ENCODE peak calls at places on chromosomes 13 and 19, in four cellular contexts. One of them, this sample, is unnamed.

GRCh38 chr13:36030670-36031331 is 100.4 kb downstream of the DCLK1 start:
- DNase-seq in K562: no peak
- DNase-seq in GM12878: no peak
- DNase-seq in HepG2: no peak
- DNase-seq in this sample: no peak

GRCh38 chr13:72808917-72809500 is 27.1 kb downstream of the PIBF1 start:
- DNase-seq in HepG2: peak
- DNase-seq in K562: peak
- DNase-seq in GM12878: no peak
- DNase-seq in this sample: no peak

GRCh38 chr13:76725211-76725610 is 161.0 kb downstream of the KCTD12 start:
- DNase-seq in GM12878: no peak
- DNase-seq in K562: no peak
- DNase-seq in HepG2: no peak
- DNase-seq in this sample: no peak

GRCh38 chr19:5687360-5688198 is 2.5 kb upstream of the RPL36 start:
- DNase-seq in GM12878: no peak
- DNase-seq in K562: no peak
- DNase-seq in HepG2: no peak
- DNase-seq in this sample: no peak

GRCh38 chr13:29522044-29522685 is 73.3 kb downstream of the SLC7A1 start:
- DNase-seq in GM12878: no peak
- DNase-seq in HepG2: no peak
- DNase-seq in K562: no peak
- DNase-seq in this sample: no peak

GRCh38 chr19:6204212-6204611 is 68.7 kb downstream of the ACSBG2 start:
- DNase-seq in HepG2: peak
- DNase-seq in K562: no peak
- DNase-seq in GM12878: no peak
- DNase-seq in this sample: no peak

GRCh38 chr19:9673912-9674668 is 810 bp downstream of the ZNF562 start:
- DNase-seq in K562: no peak
- DNase-seq in GM12878: peak
- DNase-seq in HepG2: peak
- DNase-seq in this sample: no peak

GRCh38 chr19:13835791-13836723 is 40.8 kb downstream of the ZSWIM4 start:
- DNase-seq in GM12878: no peak
- DNase-seq in K562: no peak
- DNase-seq in HepG2: no peak
- DNase-seq in this sample: no peak

GRCh38 chr13:105814219-105814901 is 721.1 kb downstream of the EFNB2 start:
- DNase-seq in K562: no peak
- DNase-seq in HepG2: no peak
- DNase-seq in GM12878: no peak
- DNase-seq in this sample: no peak

GRCh38 chr13:100594731-100595130 is 6.1 kb upstream of the GGACT start:
- DNase-seq in GM12878: no peak
- DNase-seq in HepG2: peak
- DNase-seq in K562: peak
- DNase-seq in this sample: peak

GRCh38 chr13:63944896-63945295 is 2529.2 kb upstream of the PCDH20 start:
- DNase-seq in K562: no peak
- DNase-seq in HepG2: no peak
- DNase-seq in GM12878: no peak
- DNase-seq in this sample: no peak

GRCh38 chr13:101449971-101450748 is 2.3 kb upstream of the ITGBL1 start:
- DNase-seq in HepG2: no peak
- DNase-seq in GM12878: no peak
- DNase-seq in K562: no peak
- DNase-seq in this sample: no peak

GRCh38 chr13:113804017-113804702 is 45.1 kb downstream of the TMEM255B start:
- DNase-seq in HepG2: no peak
- DNase-seq in K562: no peak
- DNase-seq in GM12878: no peak
- DNase-seq in this sample: peak

GRCh38 chr19:56245062-56245740 is 27.3 kb upstream of the EDDM13 start:
- DNase-seq in K562: no peak
- DNase-seq in GM12878: no peak
- DNase-seq in HepG2: no peak
- DNase-seq in this sample: no peak

GRCh38 chr13:112892759-112893569 is 76.0 kb upstream of the MCF2L start:
- DNase-seq in HepG2: peak
- DNase-seq in K562: no peak
- DNase-seq in GM12878: no peak
- DNase-seq in this sample: no peak

GRCh38 chr19:1227655-1228054 is 10.2 kb downstream of the CBARP start:
- DNase-seq in GM12878: no peak
- DNase-seq in K562: peak
- DNase-seq in HepG2: no peak
- DNase-seq in this sample: no peak

GRCh38 chr13:26664942-26665341 is 95.6 kb downstream of the GPR12 start:
- DNase-seq in K562: no peak
- DNase-seq in HepG2: no peak
- DNase-seq in GM12878: no peak
- DNase-seq in this sample: no peak

GRCh38 chr13:106474906-106475305 is 60.6 kb downstream of the EFNB2 start:
- DNase-seq in HepG2: no peak
- DNase-seq in K562: no peak
- DNase-seq in GM12878: no peak
- DNase-seq in this sample: no peak

GRCh38 chr19:33176670-33177416 is 17.3 kb upstream of the LRP3 start:
- DNase-seq in K562: peak
- DNase-seq in GM12878: peak
- DNase-seq in HepG2: peak
- DNase-seq in this sample: peak

GRCh38 chr13:111956261-111957151 is 110.4 kb upstream of the SOX1 start:
- DNase-seq in K562: no peak
- DNase-seq in GM12878: no peak
- DNase-seq in HepG2: no peak
- DNase-seq in this sample: no peak

GRCh38 chr19:42111384-42111783 is 20.9 kb downstream of the POU2F2 start:
- DNase-seq in K562: no peak
- DNase-seq in HepG2: no peak
- DNase-seq in GM12878: no peak
- DNase-seq in this sample: no peak

GRCh38 chr19:16518483-16519229 is 22.5 kb downstream of the C19orf44 start:
- DNase-seq in GM12878: no peak
- DNase-seq in K562: peak
- DNase-seq in HepG2: no peak
- DNase-seq in this sample: no peak

GRCh38 chr13:52738719-52739467 is 727 bp downstream of the CNMD start:
- DNase-seq in GM12878: no peak
- DNase-seq in HepG2: no peak
- DNase-seq in K562: peak
- DNase-seq in this sample: peak

GRCh38 chr13:26132756-26133155 is 80.9 kb upstream of the SHISA2 start:
- DNase-seq in K562: no peak
- DNase-seq in GM12878: no peak
- DNase-seq in HepG2: no peak
- DNase-seq in this sample: no peak

GRCh38 chr13:44158741-44159632 is 214.6 kb upstream of the SERP2 start:
- DNase-seq in GM12878: no peak
- DNase-seq in HepG2: no peak
- DNase-seq in K562: no peak
- DNase-seq in this sample: no peak

GRCh38 chr19:38004505-38005223 is 97.7 kb downstream of the SIPA1L3 start:
- DNase-seq in K562: peak
- DNase-seq in HepG2: peak
- DNase-seq in GM12878: peak
- DNase-seq in this sample: peak

GRCh38 chr19:18085702-18086457 is 854 bp downstream of the IL12RB1 start:
- DNase-seq in HepG2: no peak
- DNase-seq in K562: no peak
- DNase-seq in GM12878: no peak
- DNase-seq in this sample: no peak

GRCh38 chr19:18090545-18091216 is 3.9 kb upstream of the IL12RB1 start:
- DNase-seq in GM12878: no peak
- DNase-seq in HepG2: no peak
- DNase-seq in K562: no peak
- DNase-seq in this sample: no peak

GRCh38 chr19:18089726-18090125 is 3.0 kb upstream of the IL12RB1 start:
- DNase-seq in K562: no peak
- DNase-seq in HepG2: no peak
- DNase-seq in GM12878: no peak
- DNase-seq in this sample: no peak

GRCh38 chr19:18083929-18084684 is 2.6 kb downstream of the IL12RB1 start:
- DNase-seq in HepG2: no peak
- DNase-seq in K562: no peak
- DNase-seq in GM12878: no peak
- DNase-seq in this sample: no peak

DNA sequence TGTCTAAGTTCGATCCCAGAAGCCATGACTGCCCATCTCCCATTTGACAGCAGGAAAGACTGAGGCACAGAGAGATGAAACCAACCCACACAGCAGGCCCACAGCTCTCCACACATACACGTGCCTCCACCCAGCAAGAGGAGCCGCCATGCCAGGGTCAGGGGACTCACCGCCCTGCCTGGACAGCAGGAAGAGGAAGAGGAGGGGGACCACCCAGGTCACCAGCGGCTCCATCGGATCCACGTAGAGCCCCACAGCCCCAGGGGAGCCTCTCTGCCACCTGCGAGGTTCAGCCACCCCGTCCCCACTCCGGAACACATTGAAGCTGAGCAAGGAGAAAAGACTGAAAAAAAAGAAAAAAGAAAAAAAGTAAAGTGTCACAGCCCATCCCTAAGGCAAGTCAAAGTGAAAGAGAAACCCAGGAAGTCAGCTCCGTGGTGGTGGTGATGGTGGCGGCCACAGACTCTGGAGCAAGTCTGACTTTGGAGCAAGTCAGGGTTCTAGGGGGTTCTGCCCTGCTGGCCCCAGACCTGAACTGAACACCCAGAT is at the start of gene IL12RB1:
- DNase-seq in GM12878: peak
- DNase-seq in K562: no peak
- DNase-seq in HepG2: no peak
- DNase-seq in this sample: no peak
- TF ChIP-seq ATF3 in GM12878: no peak
- TF ChIP-seq ATF3 in K562: no peak
- TF ChIP-seq ATF3 in HepG2: no peak
- TF ChIP-seq ATF3 in this sample: no peak

DNA sequence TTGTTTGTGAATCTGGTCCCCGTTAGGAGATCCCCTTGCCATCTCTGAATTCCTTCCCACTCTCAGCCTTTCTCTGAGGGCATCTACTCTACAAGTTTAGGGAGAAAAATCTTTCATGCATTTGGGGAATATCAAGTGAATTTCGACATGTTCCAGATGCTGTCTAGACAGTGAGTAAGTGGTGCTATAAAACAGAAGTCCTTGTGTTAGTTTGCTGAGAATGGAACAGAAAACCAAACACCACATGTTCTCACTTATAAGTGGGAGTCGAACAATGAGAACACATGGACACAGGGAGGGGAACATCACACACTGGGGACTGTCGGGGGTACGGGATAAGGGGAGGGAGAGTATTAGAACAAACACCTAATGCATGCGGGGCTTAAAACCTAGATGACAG is 5.1 kb downstream of the OR7A10 start:
- DNase-seq in K562: no peak
- DNase-seq in HepG2: no peak
- DNase-seq in GM12878: no peak
- DNase-seq in this sample: no peak
- TF ChIP-seq CBFB in K562: no peak
- TF ChIP-seq CBFB in HepG2: no peak
- TF ChIP-seq CBFB in GM12878: no peak
- TF ChIP-seq CBFB in this sample: no peak

GRCh38 chr19:2451138-2451537 is 5.6 kb downstream of the LMNB2 start:
- DNase-seq in GM12878: no peak
- DNase-seq in HepG2: no peak
- DNase-seq in K562: no peak
- DNase-seq in this sample: no peak

GRCh38 chr19:2446390-2446789 is 10.4 kb downstream of the LMNB2 start:
- DNase-seq in HepG2: no peak
- DNase-seq in GM12878: no peak
- DNase-seq in K562: no peak
- DNase-seq in this sample: no peak

GRCh38 chr19:2453431-2454025 is 3.2 kb downstream of the LMNB2 start:
- DNase-seq in HepG2: no peak
- DNase-seq in K562: no peak
- DNase-seq in GM12878: no peak
- DNase-seq in this sample: no peak

GRCh38 chr19:2451741-2452140 is 5.0 kb downstream of the LMNB2 start:
- DNase-seq in GM12878: no peak
- DNase-seq in K562: no peak
- DNase-seq in HepG2: no peak
- DNase-seq in this sample: no peak

DNA sequence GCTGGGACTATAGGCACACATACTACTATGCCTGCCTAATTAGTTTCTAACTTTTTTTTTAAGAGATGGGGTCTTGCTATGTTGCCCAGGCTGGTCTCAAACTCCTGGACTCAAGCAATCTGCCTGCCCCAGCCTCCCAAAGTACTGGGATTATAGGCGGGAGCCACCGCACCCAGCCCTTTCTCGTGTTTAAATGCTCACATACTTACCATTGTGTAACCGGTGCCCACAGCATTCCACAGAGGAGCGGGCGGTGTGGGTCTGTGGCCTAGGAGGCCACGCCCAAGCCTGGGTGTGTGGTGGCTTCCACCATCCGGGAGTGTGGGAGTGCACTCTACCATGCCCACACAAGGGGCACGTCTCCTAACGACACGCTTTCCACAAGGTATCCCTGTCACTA is 7.7 kb downstream of the LMNB2 start:
- DNase-seq in HepG2: no peak
- DNase-seq in K562: no peak
- DNase-seq in GM12878: no peak
- DNase-seq in this sample: no peak
- TF ChIP-seq ETV6 in HepG2: no peak
- TF ChIP-seq ETV6 in K562: no peak
- TF ChIP-seq ETV6 in GM12878: no peak
- TF ChIP-seq ETV6 in this sample: no peak

DNA sequence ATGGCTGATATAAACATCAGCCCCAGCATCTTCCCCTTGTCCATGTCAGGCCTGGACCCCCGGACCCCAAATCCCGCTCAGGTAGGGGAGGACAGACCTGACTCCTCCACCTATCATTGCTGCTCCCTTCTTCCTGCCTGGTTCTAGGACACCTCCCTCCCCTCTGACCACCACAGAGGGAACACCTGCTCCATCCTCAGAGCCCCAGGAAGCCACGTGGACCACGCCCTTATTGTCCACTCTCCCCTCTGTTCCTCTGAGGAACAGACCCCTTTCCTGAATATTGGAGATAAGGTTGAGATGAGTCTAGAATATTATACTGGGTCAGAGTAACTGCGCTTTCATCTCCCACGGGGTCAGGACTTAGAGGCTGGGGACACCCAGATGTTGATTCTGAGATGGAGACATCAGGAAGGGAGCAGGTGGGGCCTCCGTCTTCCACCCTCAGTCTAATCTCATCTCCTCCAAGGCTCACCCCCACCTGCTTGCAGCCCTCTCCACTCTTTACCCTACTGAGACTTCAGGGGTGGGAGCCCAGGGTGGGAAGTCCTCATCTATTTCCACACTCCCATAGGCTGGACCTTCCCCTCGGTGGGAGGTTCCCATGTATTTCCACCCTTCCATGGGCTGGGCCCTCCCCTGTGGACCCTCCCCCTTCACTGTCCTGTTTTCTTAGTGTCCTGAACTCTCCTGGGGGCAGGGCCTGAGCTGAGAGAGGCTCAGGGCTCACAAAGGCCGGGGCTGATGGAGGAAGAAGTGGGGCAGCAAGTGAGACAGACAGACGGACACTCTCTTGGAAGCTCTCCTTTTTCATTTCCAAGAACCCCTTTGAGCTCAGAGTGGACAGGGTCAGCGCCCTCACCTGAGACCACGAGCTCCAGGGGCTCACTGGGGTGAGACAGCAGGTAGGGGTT is 2.7 kb downstream of the LILRA4 start:
- DNase-seq in K562: no peak
- DNase-seq in GM12878: no peak
- DNase-seq in HepG2: no peak
- DNase-seq in this sample: no peak
- TF ChIP-seq ATF3 in K562: no peak
- TF ChIP-seq ATF3 in GM12878: no peak
- TF ChIP-seq ATF3 in HepG2: no peak
- TF ChIP-seq ATF3 in this sample: no peak